ENCODE peak calls at places on chromosomes 2 and 18, in four cellular contexts. One of them, this sample, is unnamed.

GRCh38 chr18:61869631-61870030 is 23.2 kb downstream of the RNF152 start:
- DNase-seq in fibroblast of villous mesenchyme: peak; percentile 74
- DNase-seq in body of pancreas: no peak
- DNase-seq in choroid plexus epithelial cell: peak; percentile 26
- DNase-seq in this sample: no peak

GRCh38 chr2:54560146-54560881 is 104.2 kb downstream of the SPTBN1 start:
- DNase-seq in fibroblast of villous mesenchyme: peak; percentile 91
- DNase-seq in body of pancreas: no peak
- DNase-seq in choroid plexus epithelial cell: peak; percentile 79
- DNase-seq in this sample: peak; percentile 78

GRCh38 chr18:3234457-3234856 is 13.1 kb upstream of the MYL12A start:
- DNase-seq in fibroblast of villous mesenchyme: no peak
- DNase-seq in body of pancreas: no peak
- DNase-seq in choroid plexus epithelial cell: no peak
- DNase-seq in this sample: no peak

GRCh38 chr18:1302861-1303260 is 398.2 kb downstream of the ADCYAP1 start:
- DNase-seq in fibroblast of villous mesenchyme: no peak
- DNase-seq in body of pancreas: no peak
- DNase-seq in choroid plexus epithelial cell: no peak
- DNase-seq in this sample: no peak

GRCh38 chr18:32553174-32553573 is 82.5 kb upstream of the GAREM1 start:
- DNase-seq in fibroblast of villous mesenchyme: no peak
- DNase-seq in body of pancreas: no peak
- DNase-seq in choroid plexus epithelial cell: no peak
- DNase-seq in this sample: no peak

GRCh38 chr2:213066445-213066746 is 85.0 kb downstream of the IKZF2 start:
- DNase-seq in fibroblast of villous mesenchyme: no peak
- DNase-seq in body of pancreas: no peak
- DNase-seq in choroid plexus epithelial cell: no peak
- DNase-seq in this sample: no peak

GRCh38 chr2:9206991-9207640 is 504 bp downstream of the ASAP2 start:
- DNase-seq in fibroblast of villous mesenchyme: no peak
- DNase-seq in body of pancreas: peak; percentile 36
- DNase-seq in choroid plexus epithelial cell: peak; percentile 35
- DNase-seq in this sample: no peak

GRCh38 chr2:235600926-235601325 is 107.1 kb downstream of the AGAP1 start:
- DNase-seq in fibroblast of villous mesenchyme: no peak
- DNase-seq in body of pancreas: no peak
- DNase-seq in choroid plexus epithelial cell: no peak
- DNase-seq in this sample: no peak

GRCh38 chr2:171161425-171162289 is 964 bp upstream of the TLK1 start:
- DNase-seq in fibroblast of villous mesenchyme: no peak
- DNase-seq in body of pancreas: no peak
- DNase-seq in choroid plexus epithelial cell: no peak
- DNase-seq in this sample: no peak

GRCh38 chr2:100887713-100888112 is 67.8 kb downstream of the NPAS2 start:
- DNase-seq in fibroblast of villous mesenchyme: no peak
- DNase-seq in body of pancreas: no peak
- DNase-seq in choroid plexus epithelial cell: no peak
- DNase-seq in this sample: peak; percentile 59

GRCh38 chr2:29463181-29463900 is 348.1 kb downstream of the CLIP4 start:
- DNase-seq in fibroblast of villous mesenchyme: peak; percentile 65
- DNase-seq in body of pancreas: no peak
- DNase-seq in choroid plexus epithelial cell: peak; percentile 94
- DNase-seq in this sample: peak; percentile 59

GRCh38 chr2:174778479-174778962 is 14.2 kb upstream of the CHRNA1 start:
- DNase-seq in fibroblast of villous mesenchyme: peak; percentile 100
- DNase-seq in body of pancreas: no peak
- DNase-seq in choroid plexus epithelial cell: peak; percentile 99
- DNase-seq in this sample: no peak

GRCh38 chr2:37671013-37671815 is at the start of gene CDC42EP3:
- DNase-seq in fibroblast of villous mesenchyme: no peak
- DNase-seq in body of pancreas: peak; percentile 68
- DNase-seq in choroid plexus epithelial cell: peak; percentile 40
- DNase-seq in this sample: peak; percentile 41

GRCh38 chr2:179377296-179377695 is 112.7 kb upstream of the SESTD1 start:
- DNase-seq in fibroblast of villous mesenchyme: peak; percentile 30
- DNase-seq in body of pancreas: no peak
- DNase-seq in choroid plexus epithelial cell: peak; percentile 21
- DNase-seq in this sample: no peak

DNA sequence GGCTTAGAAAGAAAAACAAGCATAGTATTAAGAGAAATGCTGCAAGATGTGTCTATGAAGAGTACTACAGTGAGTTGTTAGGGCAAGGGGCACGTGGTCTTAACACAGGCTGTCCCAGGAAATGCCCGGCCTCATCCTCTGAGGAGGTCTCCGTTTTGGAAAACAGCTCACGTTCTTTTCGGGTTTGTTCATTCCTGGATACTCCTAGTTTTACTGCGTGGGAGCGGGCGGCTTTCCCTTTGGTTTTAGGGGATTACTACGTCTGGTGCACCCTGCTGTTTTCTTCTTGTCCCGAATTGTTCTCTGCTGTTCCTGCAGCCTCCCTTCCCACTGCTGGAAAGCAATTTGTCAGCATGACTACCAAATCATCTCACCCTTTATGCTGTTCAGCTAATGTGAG is 55.5 kb upstream of the RAB6D start:
- DNase-seq in fibroblast of villous mesenchyme: peak; percentile 9
- DNase-seq in body of pancreas: no peak
- DNase-seq in choroid plexus epithelial cell: peak; percentile 15
- DNase-seq in this sample: no peak
- H3K4me3 ChIP-seq in fibroblast of villous mesenchyme: no peak overlapping the region
- H3K4me3 ChIP-seq in body of pancreas: no peak overlapping the region
- H3K4me3 ChIP-seq in choroid plexus epithelial cell: no peak overlapping the region
- H3K4me3 ChIP-seq in this sample: no peak overlapping the region

GRCh38 chr2:211216221-211216620 is 659.8 kb downstream of the CPS1 start:
- DNase-seq in fibroblast of villous mesenchyme: no peak
- DNase-seq in body of pancreas: no peak
- DNase-seq in choroid plexus epithelial cell: peak; percentile 22
- DNase-seq in this sample: peak; percentile 50
- TF ChIP-seq CTCF in fibroblast of villous mesenchyme: no peak
- TF ChIP-seq CTCF in body of pancreas: peak; percentile 25
- TF ChIP-seq CTCF in choroid plexus epithelial cell: peak; percentile 29
- TF ChIP-seq CTCF in this sample: peak; percentile 56

GRCh38 chr2:176115883-176116813 is at the start of gene HOXD10:
- DNase-seq in fibroblast of villous mesenchyme: peak; percentile 90
- DNase-seq in body of pancreas: no peak
- DNase-seq in choroid plexus epithelial cell: no peak
- DNase-seq in this sample: no peak
- H3K4me3 ChIP-seq in fibroblast of villous mesenchyme: peak within 1 kb of the TSS; percentile 58
- H3K4me3 ChIP-seq in body of pancreas: no peak within 1 kb of the TSS
- H3K4me3 ChIP-seq in choroid plexus epithelial cell: no peak within 1 kb of the TSS
- H3K4me3 ChIP-seq in this sample: no peak within 1 kb of the TSS

GRCh38 chr2:119248751-119249150 is 25.1 kb downstream of the STEAP3 start:
- DNase-seq in fibroblast of villous mesenchyme: no peak
- DNase-seq in body of pancreas: no peak
- DNase-seq in choroid plexus epithelial cell: no peak
- DNase-seq in this sample: no peak

GRCh38 chr2:119245841-119246230 is 22.2 kb downstream of the STEAP3 start:
- DNase-seq in fibroblast of villous mesenchyme: no peak
- DNase-seq in body of pancreas: no peak
- DNase-seq in choroid plexus epithelial cell: no peak
- DNase-seq in this sample: no peak

GRCh38 chr2:119247844-119248271 is 24.2 kb downstream of the STEAP3 start:
- DNase-seq in fibroblast of villous mesenchyme: no peak
- DNase-seq in body of pancreas: no peak
- DNase-seq in choroid plexus epithelial cell: no peak
- DNase-seq in this sample: no peak

GRCh38 chr2:119248311-119248710 is 24.7 kb downstream of the STEAP3 start:
- DNase-seq in fibroblast of villous mesenchyme: peak; percentile 57
- DNase-seq in body of pancreas: no peak
- DNase-seq in choroid plexus epithelial cell: peak; percentile 89
- DNase-seq in this sample: peak; percentile 86

GRCh38 chr2:119246884-119247843 is 23.5 kb downstream of the STEAP3 start:
- DNase-seq in fibroblast of villous mesenchyme: no peak
- DNase-seq in body of pancreas: no peak
- DNase-seq in choroid plexus epithelial cell: no peak
- DNase-seq in this sample: no peak
- TF ChIP-seq CTCF in fibroblast of villous mesenchyme: no peak
- TF ChIP-seq CTCF in body of pancreas: no peak
- TF ChIP-seq CTCF in choroid plexus epithelial cell: no peak
- TF ChIP-seq CTCF in this sample: no peak

GRCh38 chr2:115161531-115162453 is 719.4 kb downstream of the DPP10 start:
- DNase-seq in fibroblast of villous mesenchyme: no peak
- DNase-seq in body of pancreas: peak; percentile 74
- DNase-seq in choroid plexus epithelial cell: no peak
- DNase-seq in this sample: no peak
- H3K4me3 ChIP-seq in fibroblast of villous mesenchyme: no peak overlapping the region
- H3K4me3 ChIP-seq in body of pancreas: peak overlapping the region; percentile 52
- H3K4me3 ChIP-seq in choroid plexus epithelial cell: no peak overlapping the region
- H3K4me3 ChIP-seq in this sample: no peak overlapping the region